ENCODE peak calls at places on chromosomes 13 and 19, in six cellular contexts. One of them, this sample, is unnamed.

GRCh38 chr13:105894711-105895110 is 640.8 kb downstream of the EFNB2 start:
- DNase-seq in CD4-positive, CD25-positive, alpha-beta regulatory T cell: no peak
- DNase-seq in PC-9: no peak
- DNase-seq in cardiac muscle cell: no peak
- DNase-seq in uterus: no peak
- DNase-seq in naive thymus-derived CD4-positive, alpha-beta T cell: no peak
- DNase-seq in this sample: no peak

GRCh38 chr13:96900992-96901391 is 93.3 kb downstream of the OXGR1 start:
- DNase-seq in uterus: no peak
- DNase-seq in naive thymus-derived CD4-positive, alpha-beta T cell: no peak
- DNase-seq in CD4-positive, CD25-positive, alpha-beta regulatory T cell: no peak
- DNase-seq in cardiac muscle cell: no peak
- DNase-seq in PC-9: no peak
- DNase-seq in this sample: no peak

GRCh38 chr19:38204096-38204495 is 19.9 kb downstream of the DPF1 start:
- DNase-seq in cardiac muscle cell: no peak
- DNase-seq in PC-9: no peak
- DNase-seq in naive thymus-derived CD4-positive, alpha-beta T cell: no peak
- DNase-seq in uterus: no peak
- DNase-seq in CD4-positive, CD25-positive, alpha-beta regulatory T cell: no peak
- DNase-seq in this sample: no peak

GRCh38 chr19:27774827-27775226 is 1438.1 kb downstream of the UQCRFS1 start:
- DNase-seq in CD4-positive, CD25-positive, alpha-beta regulatory T cell: no peak
- DNase-seq in naive thymus-derived CD4-positive, alpha-beta T cell: no peak
- DNase-seq in PC-9: no peak
- DNase-seq in cardiac muscle cell: no peak
- DNase-seq in uterus: no peak
- DNase-seq in this sample: no peak

GRCh38 chr19:27793128-27793643 is 1419.8 kb downstream of the UQCRFS1 start:
- DNase-seq in naive thymus-derived CD4-positive, alpha-beta T cell: peak
- DNase-seq in PC-9: peak
- DNase-seq in uterus: peak
- DNase-seq in CD4-positive, CD25-positive, alpha-beta regulatory T cell: peak
- DNase-seq in cardiac muscle cell: peak
- DNase-seq in this sample: peak

GRCh38 chr19:41402010-41402409 is 4.4 kb downstream of the BCKDHA start:
- DNase-seq in CD4-positive, CD25-positive, alpha-beta regulatory T cell: no peak
- DNase-seq in uterus: no peak
- DNase-seq in PC-9: no peak
- DNase-seq in naive thymus-derived CD4-positive, alpha-beta T cell: no peak
- DNase-seq in cardiac muscle cell: no peak
- DNase-seq in this sample: no peak

GRCh38 chr19:33147538-33147937 is 15.6 kb downstream of the WDR88 start:
- DNase-seq in PC-9: no peak
- DNase-seq in naive thymus-derived CD4-positive, alpha-beta T cell: no peak
- DNase-seq in cardiac muscle cell: no peak
- DNase-seq in CD4-positive, CD25-positive, alpha-beta regulatory T cell: no peak
- DNase-seq in uterus: no peak
- DNase-seq in this sample: no peak

GRCh38 chr13:113220877-113221276 is 11.5 kb downstream of the CUL4A start:
- DNase-seq in PC-9: no peak
- DNase-seq in uterus: no peak
- DNase-seq in naive thymus-derived CD4-positive, alpha-beta T cell: no peak
- DNase-seq in CD4-positive, CD25-positive, alpha-beta regulatory T cell: no peak
- DNase-seq in cardiac muscle cell: no peak
- DNase-seq in this sample: no peak

GRCh38 chr13:35630551-35631275 is 154.2 kb upstream of the MAB21L1 start:
- DNase-seq in cardiac muscle cell: peak
- DNase-seq in naive thymus-derived CD4-positive, alpha-beta T cell: no peak
- DNase-seq in uterus: no peak
- DNase-seq in CD4-positive, CD25-positive, alpha-beta regulatory T cell: no peak
- DNase-seq in PC-9: peak
- DNase-seq in this sample: no peak

GRCh38 chr13:76822691-76823267 is 63.4 kb downstream of the KCTD12 start:
- DNase-seq in CD4-positive, CD25-positive, alpha-beta regulatory T cell: no peak
- DNase-seq in naive thymus-derived CD4-positive, alpha-beta T cell: peak
- DNase-seq in cardiac muscle cell: no peak
- DNase-seq in uterus: no peak
- DNase-seq in PC-9: no peak
- DNase-seq in this sample: no peak

GRCh38 chr13:106701810-106702341 is 133.9 kb upstream of the ARGLU1 start:
- DNase-seq in CD4-positive, CD25-positive, alpha-beta regulatory T cell: no peak
- DNase-seq in PC-9: no peak
- DNase-seq in uterus: no peak
- DNase-seq in naive thymus-derived CD4-positive, alpha-beta T cell: no peak
- DNase-seq in cardiac muscle cell: no peak
- DNase-seq in this sample: no peak

GRCh38 chr19:8097681-8098567 is 45.4 kb downstream of the CCL25 start:
- DNase-seq in naive thymus-derived CD4-positive, alpha-beta T cell: no peak
- DNase-seq in uterus: no peak
- DNase-seq in PC-9: no peak
- DNase-seq in CD4-positive, CD25-positive, alpha-beta regulatory T cell: no peak
- DNase-seq in cardiac muscle cell: no peak
- DNase-seq in this sample: no peak

GRCh38 chr13:112625698-112626097 is 37.7 kb upstream of the TUBGCP3 start:
- DNase-seq in uterus: no peak
- DNase-seq in PC-9: no peak
- DNase-seq in CD4-positive, CD25-positive, alpha-beta regulatory T cell: no peak
- DNase-seq in cardiac muscle cell: no peak
- DNase-seq in naive thymus-derived CD4-positive, alpha-beta T cell: no peak
- DNase-seq in this sample: no peak

GRCh38 chr19:9865732-9866627 is 30.9 kb downstream of the PIN1 start:
- DNase-seq in CD4-positive, CD25-positive, alpha-beta regulatory T cell: no peak
- DNase-seq in naive thymus-derived CD4-positive, alpha-beta T cell: peak
- DNase-seq in cardiac muscle cell: no peak
- DNase-seq in uterus: no peak
- DNase-seq in PC-9: no peak
- DNase-seq in this sample: no peak

GRCh38 chr13:102399791-102400618 is 1.8 kb downstream of the FGF14 start:
- DNase-seq in PC-9: no peak
- DNase-seq in CD4-positive, CD25-positive, alpha-beta regulatory T cell: no peak
- DNase-seq in cardiac muscle cell: peak
- DNase-seq in naive thymus-derived CD4-positive, alpha-beta T cell: peak
- DNase-seq in uterus: peak
- DNase-seq in this sample: peak

GRCh38 chr19:33683881-33684549 is 62.3 kb downstream of the CHST8 start:
- DNase-seq in cardiac muscle cell: peak
- DNase-seq in naive thymus-derived CD4-positive, alpha-beta T cell: no peak
- DNase-seq in CD4-positive, CD25-positive, alpha-beta regulatory T cell: no peak
- DNase-seq in uterus: no peak
- DNase-seq in PC-9: no peak
- DNase-seq in this sample: peak

GRCh38 chr13:91017669-91018053 is 329.8 kb upstream of the MIR17HG start:
- DNase-seq in cardiac muscle cell: no peak
- DNase-seq in CD4-positive, CD25-positive, alpha-beta regulatory T cell: no peak
- DNase-seq in uterus: no peak
- DNase-seq in PC-9: no peak
- DNase-seq in naive thymus-derived CD4-positive, alpha-beta T cell: no peak
- DNase-seq in this sample: no peak

GRCh38 chr19:32464279-32464678 is 58.7 kb downstream of the DPY19L3 start:
- DNase-seq in CD4-positive, CD25-positive, alpha-beta regulatory T cell: no peak
- DNase-seq in PC-9: no peak
- DNase-seq in naive thymus-derived CD4-positive, alpha-beta T cell: no peak
- DNase-seq in cardiac muscle cell: no peak
- DNase-seq in uterus: no peak
- DNase-seq in this sample: no peak

GRCh38 chr13:106233336-106233735 is 302.1 kb downstream of the EFNB2 start:
- DNase-seq in PC-9: no peak
- DNase-seq in CD4-positive, CD25-positive, alpha-beta regulatory T cell: no peak
- DNase-seq in naive thymus-derived CD4-positive, alpha-beta T cell: no peak
- DNase-seq in cardiac muscle cell: no peak
- DNase-seq in uterus: no peak
- DNase-seq in this sample: no peak

GRCh38 chr19:49558591-49558990 is 21.8 kb downstream of the NOSIP start:
- DNase-seq in uterus: no peak
- DNase-seq in PC-9: no peak
- DNase-seq in CD4-positive, CD25-positive, alpha-beta regulatory T cell: no peak
- DNase-seq in cardiac muscle cell: no peak
- DNase-seq in naive thymus-derived CD4-positive, alpha-beta T cell: peak
- DNase-seq in this sample: no peak
- H3K4me3 ChIP-seq in uterus: no peak
- H3K4me3 ChIP-seq in PC-9: no peak
- H3K4me3 ChIP-seq in CD4-positive, CD25-positive, alpha-beta regulatory T cell: peak
- H3K4me3 ChIP-seq in cardiac muscle cell: no peak
- H3K4me3 ChIP-seq in naive thymus-derived CD4-positive, alpha-beta T cell: peak
- H3K4me3 ChIP-seq in this sample: no peak

GRCh38 chr13:109900320-109900719 is 113.9 kb upstream of the IRS2 start:
- DNase-seq in naive thymus-derived CD4-positive, alpha-beta T cell: no peak
- DNase-seq in CD4-positive, CD25-positive, alpha-beta regulatory T cell: no peak
- DNase-seq in PC-9: no peak
- DNase-seq in cardiac muscle cell: no peak
- DNase-seq in uterus: no peak
- DNase-seq in this sample: no peak
- H3K4me3 ChIP-seq in naive thymus-derived CD4-positive, alpha-beta T cell: no peak
- H3K4me3 ChIP-seq in CD4-positive, CD25-positive, alpha-beta regulatory T cell: no peak
- H3K4me3 ChIP-seq in PC-9: no peak
- H3K4me3 ChIP-seq in cardiac muscle cell: no peak
- H3K4me3 ChIP-seq in uterus: no peak
- H3K4me3 ChIP-seq in this sample: no peak

GRCh38 chr19:18322759-18323460 is at the start of gene LSM4:
- DNase-seq in naive thymus-derived CD4-positive, alpha-beta T cell: peak
- DNase-seq in cardiac muscle cell: peak
- DNase-seq in CD4-positive, CD25-positive, alpha-beta regulatory T cell: peak
- DNase-seq in PC-9: peak
- DNase-seq in uterus: peak
- DNase-seq in this sample: peak

GRCh38 chr19:18330865-18331264 is 8.0 kb upstream of the LSM4 start:
- DNase-seq in PC-9: no peak
- DNase-seq in uterus: no peak
- DNase-seq in naive thymus-derived CD4-positive, alpha-beta T cell: no peak
- DNase-seq in cardiac muscle cell: no peak
- DNase-seq in CD4-positive, CD25-positive, alpha-beta regulatory T cell: no peak
- DNase-seq in this sample: no peak

GRCh38 chr19:18329035-18329376 is 6.1 kb upstream of the LSM4 start:
- DNase-seq in naive thymus-derived CD4-positive, alpha-beta T cell: no peak
- DNase-seq in CD4-positive, CD25-positive, alpha-beta regulatory T cell: no peak
- DNase-seq in cardiac muscle cell: no peak
- DNase-seq in PC-9: no peak
- DNase-seq in uterus: no peak
- DNase-seq in this sample: no peak

GRCh38 chr19:18328340-18329034 is 5.6 kb upstream of the LSM4 start:
- DNase-seq in CD4-positive, CD25-positive, alpha-beta regulatory T cell: peak
- DNase-seq in cardiac muscle cell: peak
- DNase-seq in uterus: peak
- DNase-seq in naive thymus-derived CD4-positive, alpha-beta T cell: peak
- DNase-seq in PC-9: peak
- DNase-seq in this sample: peak

GRCh38 chr19:18326772-18327171 is 3.9 kb upstream of the LSM4 start:
- DNase-seq in naive thymus-derived CD4-positive, alpha-beta T cell: no peak
- DNase-seq in uterus: no peak
- DNase-seq in CD4-positive, CD25-positive, alpha-beta regulatory T cell: no peak
- DNase-seq in cardiac muscle cell: no peak
- DNase-seq in PC-9: no peak
- DNase-seq in this sample: no peak
- H3K4me3 ChIP-seq in naive thymus-derived CD4-positive, alpha-beta T cell: no peak
- H3K4me3 ChIP-seq in uterus: no peak
- H3K4me3 ChIP-seq in CD4-positive, CD25-positive, alpha-beta regulatory T cell: no peak
- H3K4me3 ChIP-seq in cardiac muscle cell: no peak
- H3K4me3 ChIP-seq in PC-9: no peak
- H3K4me3 ChIP-seq in this sample: no peak

GRCh38 chr19:49616532-49616931 is 23.4 kb downstream of the RRAS start:
- DNase-seq in uterus: no peak
- DNase-seq in PC-9: no peak
- DNase-seq in cardiac muscle cell: no peak
- DNase-seq in naive thymus-derived CD4-positive, alpha-beta T cell: no peak
- DNase-seq in CD4-positive, CD25-positive, alpha-beta regulatory T cell: no peak
- DNase-seq in this sample: no peak

GRCh38 chr19:49615861-49616260 is 24.1 kb downstream of the RRAS start:
- DNase-seq in PC-9: no peak
- DNase-seq in cardiac muscle cell: no peak
- DNase-seq in naive thymus-derived CD4-positive, alpha-beta T cell: no peak
- DNase-seq in CD4-positive, CD25-positive, alpha-beta regulatory T cell: no peak
- DNase-seq in uterus: no peak
- DNase-seq in this sample: no peak

GRCh38 chr19:49613374-49613773 is 22.4 kb downstream of the PRR12 start:
- DNase-seq in CD4-positive, CD25-positive, alpha-beta regulatory T cell: no peak
- DNase-seq in uterus: no peak
- DNase-seq in cardiac muscle cell: no peak
- DNase-seq in PC-9: peak
- DNase-seq in naive thymus-derived CD4-positive, alpha-beta T cell: no peak
- DNase-seq in this sample: no peak

GRCh38 chr19:49616945-49617344 is 23.0 kb downstream of the RRAS start:
- DNase-seq in naive thymus-derived CD4-positive, alpha-beta T cell: no peak
- DNase-seq in cardiac muscle cell: no peak
- DNase-seq in CD4-positive, CD25-positive, alpha-beta regulatory T cell: no peak
- DNase-seq in PC-9: no peak
- DNase-seq in uterus: no peak
- DNase-seq in this sample: no peak

GRCh38 chr19:49614096-49614857 is 23.3 kb downstream of the PRR12 start:
- DNase-seq in naive thymus-derived CD4-positive, alpha-beta T cell: no peak
- DNase-seq in cardiac muscle cell: no peak
- DNase-seq in PC-9: peak
- DNase-seq in uterus: no peak
- DNase-seq in CD4-positive, CD25-positive, alpha-beta regulatory T cell: no peak
- DNase-seq in this sample: no peak
- H3K4me3 ChIP-seq in naive thymus-derived CD4-positive, alpha-beta T cell: no peak
- H3K4me3 ChIP-seq in cardiac muscle cell: no peak
- H3K4me3 ChIP-seq in PC-9: peak
- H3K4me3 ChIP-seq in uterus: no peak
- H3K4me3 ChIP-seq in CD4-positive, CD25-positive, alpha-beta regulatory T cell: no peak
- H3K4me3 ChIP-seq in this sample: no peak

DNA sequence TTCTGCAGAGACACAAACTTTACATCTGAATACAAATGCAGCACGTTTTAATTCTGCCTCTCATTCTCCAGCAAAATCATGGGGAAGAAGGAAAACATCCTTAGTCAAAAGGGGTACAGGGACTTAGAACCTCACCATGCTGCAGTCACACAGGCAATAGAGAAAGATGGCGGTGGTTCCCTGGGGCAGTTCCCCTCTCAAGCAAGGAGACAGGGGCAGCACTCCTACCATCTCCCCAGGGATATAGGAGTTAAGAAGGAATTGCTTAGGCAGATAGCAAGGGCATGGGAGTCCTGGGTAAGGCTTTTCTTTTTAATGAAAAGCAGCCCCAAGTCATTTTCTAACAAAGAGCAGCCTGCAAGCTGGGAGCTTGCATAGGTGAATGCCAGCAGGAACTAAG is 514.8 kb downstream of the IRS2 start:
- DNase-seq in CD4-positive, CD25-positive, alpha-beta regulatory T cell: no peak
- DNase-seq in naive thymus-derived CD4-positive, alpha-beta T cell: no peak
- DNase-seq in cardiac muscle cell: no peak
- DNase-seq in uterus: no peak
- DNase-seq in PC-9: peak
- DNase-seq in this sample: no peak
- H3K4me3 ChIP-seq in CD4-positive, CD25-positive, alpha-beta regulatory T cell: no peak
- H3K4me3 ChIP-seq in naive thymus-derived CD4-positive, alpha-beta T cell: no peak
- H3K4me3 ChIP-seq in cardiac muscle cell: no peak
- H3K4me3 ChIP-seq in uterus: no peak
- H3K4me3 ChIP-seq in PC-9: peak
- H3K4me3 ChIP-seq in this sample: no peak

This sample was measured in aorta.